ENCODE peak calls at places on chromosomes 11 and 22, in eight cellular contexts. W is anterior cingulate cortex; V is GOT3; N is activated CD8-positive, alpha-beta memory T cell treated with anti-CD3 and anti-CD28 coated beads for 1 hour; K is C1 segment of cervical spinal cord; B is pulmonary artery endothelial cell; C is H4; G is NCI-H187 treated with DMSO at 0.1 percent for 48 hours. X is an unnamed sample.

GRCh38 chr11:134752964-134753804 is 341.1 kb upstream of the B3GAT1 start:
- DNase-seq in W (no peak), V (no peak), N (no peak), K (no peak), B (no peak), C (no peak), G (no peak), X (no peak)

GRCh38 chr11:112523477-112523876 is 262.8 kb upstream of the PLET1 start:
- DNase-seq in W (peak; percentile 79), V (no peak), N (no peak), K (peak; percentile 10), B (no peak), C (no peak), G (no peak), X (peak; percentile 24)

GRCh38 chr11:72069787-72070251 is 10.5 kb downstream of the NUMA1 start:
- DNase-seq in W (no peak), V (peak; percentile 57), N (no peak), K (no peak), B (peak; percentile 44), C (peak; percentile 47), G (no peak), X (no peak)

GRCh38 chr11:55669376-55669775 is 7.4 kb downstream of the OR4C6 start:
- DNase-seq in W (no peak), V (no peak), N (no peak), K (no peak), B (no peak), C (no peak), G (no peak), X (no peak)

GRCh38 chr22:48237466-48237865 is 1475.0 kb downstream of the TBC1D22A start:
- DNase-seq in W (no peak), V (no peak), N (no peak), K (no peak), B (no peak), C (no peak), G (no peak), X (no peak)

GRCh38 chr22:17638432-17639237 is at the start of gene BCL2L13:
- DNase-seq in W (peak; percentile 88), V (peak; percentile 35), N (peak; percentile 82), K (peak; percentile 68), B (peak; percentile 60), C (peak; percentile 87), G (no peak), X (peak; percentile 34)

GRCh38 chr11:93622043-93622442 is 39.4 kb upstream of the CEP295 start:
- DNase-seq in W (no peak), V (no peak), N (no peak), K (no peak), B (no peak), C (no peak), G (no peak), X (no peak)

GRCh38 chr11:2122222-2122906 is 16.8 kb downstream of the IGF2 start:
- DNase-seq in W (no peak), V (no peak), N (no peak), K (no peak), B (no peak), C (peak; percentile 78), G (no peak), X (no peak)

GRCh38 chr11:26467506-26467905 is 104.6 kb downstream of the MUC15 start:
- DNase-seq in W (no peak), V (no peak), N (no peak), K (no peak), B (no peak), C (no peak), G (no peak), X (no peak)

GRCh38 chr11:130718118-130718517 is 198.2 kb downstream of the SNX19 start:
- DNase-seq in W (no peak), V (no peak), N (no peak), K (no peak), B (no peak), C (no peak), G (no peak), X (no peak)

GRCh38 chr11:66473608-66474525 is 6.4 kb upstream of the DPP3 start:
- DNase-seq in W (no peak), V (no peak), N (no peak), K (no peak), B (no peak), C (no peak), G (no peak), X (no peak)

GRCh38 chr22:39535302-39535805 is 2.8 kb upstream of the RPS19BP1 start:
- DNase-seq in W (no peak), V (no peak), N (no peak), K (no peak), B (no peak), C (no peak), G (no peak), X (no peak)

GRCh38 chr11:6067502-6067901 is 36.9 kb upstream of the OR56A1 start:
- DNase-seq in W (peak; percentile 2), V (no peak), N (no peak), K (no peak), B (no peak), C (no peak), G (no peak), X (no peak)

X was measured in NCI-H2081 treated with DMSO at 0.1 percent for 48 hours.